ENCODE peak calls at places on chromosomes 5 and 9, in four cellular contexts. One of them, this sample, is unnamed.

GRCh38 chr9:34929506-34930102 is 28.5 kb upstream of the PHF24 start:
- DNase-seq in SK-N-SH: peak; percentile 59
- DNase-seq in HepG2: peak; percentile 23
- DNase-seq in WTC11: peak; percentile 68
- DNase-seq in this sample: peak; percentile 13

GRCh38 chr5:7078901-7079300 is 317.0 kb upstream of the ADCY2 start:
- DNase-seq in SK-N-SH: peak; percentile 10
- DNase-seq in HepG2: no peak
- DNase-seq in WTC11: peak; percentile 50
- DNase-seq in this sample: no peak

GRCh38 chr5:60805470-60805869 is 38.6 kb downstream of the ELOVL7 start:
- DNase-seq in SK-N-SH: no peak
- DNase-seq in HepG2: no peak
- DNase-seq in WTC11: no peak
- DNase-seq in this sample: no peak

GRCh38 chr9:91776409-91777365 is 173.3 kb downstream of the ROR2 start:
- DNase-seq in SK-N-SH: no peak
- DNase-seq in HepG2: no peak
- DNase-seq in WTC11: no peak
- DNase-seq in this sample: no peak

GRCh38 chr5:116576043-116576713 is 1.6 kb upstream of the SEMA6A start:
- DNase-seq in SK-N-SH: peak; percentile 94
- DNase-seq in HepG2: peak; percentile 24
- DNase-seq in WTC11: peak; percentile 90
- DNase-seq in this sample: peak; percentile 83

GRCh38 chr9:79731483-79731882 is 159.7 kb downstream of the TLE4 start:
- DNase-seq in SK-N-SH: no peak
- DNase-seq in HepG2: no peak
- DNase-seq in WTC11: no peak
- DNase-seq in this sample: no peak

GRCh38 chr9:134204991-134205578 is 40.7 kb upstream of the RNU6ATAC start:
- DNase-seq in SK-N-SH: no peak
- DNase-seq in HepG2: peak; percentile 41
- DNase-seq in WTC11: no peak
- DNase-seq in this sample: no peak

GRCh38 chr9:127936347-127936852 is 1.3 kb downstream of the DPM2 start:
- DNase-seq in SK-N-SH: no peak
- DNase-seq in HepG2: no peak
- DNase-seq in WTC11: no peak
- DNase-seq in this sample: no peak

GRCh38 chr9:101369286-101369685 is 15.5 kb downstream of the BAAT start:
- DNase-seq in SK-N-SH: no peak
- DNase-seq in HepG2: no peak
- DNase-seq in WTC11: no peak
- DNase-seq in this sample: no peak

GRCh38 chr5:176847726-176848290 is 37.4 kb downstream of the UNC5A start:
- DNase-seq in SK-N-SH: no peak
- DNase-seq in HepG2: no peak
- DNase-seq in WTC11: no peak
- DNase-seq in this sample: no peak

GRCh38 chr9:134969401-134969800 is 51.7 kb upstream of the FCN1 start:
- DNase-seq in SK-N-SH: no peak
- DNase-seq in HepG2: no peak
- DNase-seq in WTC11: no peak
- DNase-seq in this sample: no peak

GRCh38 chr5:79093762-79094161 is 17.8 kb upstream of the BHMT start:
- DNase-seq in SK-N-SH: peak; percentile 70
- DNase-seq in HepG2: peak; percentile 52
- DNase-seq in WTC11: no peak
- DNase-seq in this sample: peak; percentile 8

DNA sequence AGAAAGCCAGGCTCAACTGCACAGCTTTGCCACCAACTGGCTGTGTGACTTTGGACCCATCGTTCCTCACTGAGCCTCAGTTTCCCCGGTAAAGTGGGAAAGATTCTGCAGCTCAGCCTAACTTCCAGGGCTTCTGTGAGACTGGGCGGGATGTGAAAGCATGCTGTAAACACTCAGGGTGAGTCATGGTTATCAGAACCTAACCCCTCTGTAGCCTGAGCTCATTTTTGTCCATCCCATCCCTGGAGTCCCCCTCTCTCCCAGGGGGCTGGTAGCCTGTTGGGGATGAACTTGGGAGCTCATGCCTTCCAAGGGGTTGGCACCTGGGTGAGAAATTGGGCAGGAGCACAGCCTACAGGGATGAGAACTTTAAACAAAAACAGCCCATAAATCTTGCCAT is 2.3 kb downstream of the CCDC69 start:
- DNase-seq in SK-N-SH: no peak
- DNase-seq in HepG2: no peak
- DNase-seq in WTC11: no peak
- DNase-seq in this sample: peak; percentile 40
- TF ChIP-seq FOXJ3 in SK-N-SH: no peak
- TF ChIP-seq FOXJ3 in HepG2: no peak
- TF ChIP-seq FOXJ3 in WTC11: no peak
- TF ChIP-seq FOXJ3 in this sample: no peak

DNA sequence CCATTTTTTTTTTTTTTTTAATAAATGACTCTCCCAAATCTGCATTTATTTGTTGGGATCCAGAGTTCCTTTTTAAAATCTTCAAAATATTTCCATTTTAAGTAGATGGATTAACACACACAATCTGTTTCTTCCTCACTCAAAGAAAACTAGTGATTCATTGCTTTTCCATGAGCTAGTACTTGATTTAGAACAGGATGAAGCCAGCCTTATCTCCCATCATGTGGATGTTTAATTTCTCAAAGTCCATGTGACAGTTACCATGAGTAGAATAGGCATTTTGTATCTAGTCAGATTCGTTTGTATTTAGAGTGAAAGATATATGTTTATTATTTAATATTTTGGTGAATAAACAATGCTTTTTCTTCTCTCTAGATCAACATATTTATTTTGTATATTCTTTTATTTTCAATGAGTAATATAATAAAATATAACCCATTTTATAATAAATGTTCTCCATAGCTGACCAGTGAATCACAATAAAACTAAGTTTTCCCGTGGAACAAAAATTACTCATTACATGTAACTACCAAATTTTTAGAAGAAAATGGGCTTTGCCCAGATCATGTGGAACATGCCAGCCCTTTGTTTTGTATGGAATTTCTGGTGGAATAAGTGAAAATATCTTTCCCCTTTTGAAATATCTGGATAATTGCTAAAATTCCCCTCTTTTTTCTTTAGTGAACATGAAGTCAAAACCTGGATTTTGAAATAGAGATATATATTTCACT is 54.9 kb upstream of the RPS23 start:
- DNase-seq in SK-N-SH: no peak
- DNase-seq in HepG2: no peak
- DNase-seq in WTC11: no peak
- DNase-seq in this sample: no peak
- TF ChIP-seq FOXJ3 in SK-N-SH: no peak
- TF ChIP-seq FOXJ3 in HepG2: no peak
- TF ChIP-seq FOXJ3 in WTC11: no peak
- TF ChIP-seq FOXJ3 in this sample: no peak

DNA sequence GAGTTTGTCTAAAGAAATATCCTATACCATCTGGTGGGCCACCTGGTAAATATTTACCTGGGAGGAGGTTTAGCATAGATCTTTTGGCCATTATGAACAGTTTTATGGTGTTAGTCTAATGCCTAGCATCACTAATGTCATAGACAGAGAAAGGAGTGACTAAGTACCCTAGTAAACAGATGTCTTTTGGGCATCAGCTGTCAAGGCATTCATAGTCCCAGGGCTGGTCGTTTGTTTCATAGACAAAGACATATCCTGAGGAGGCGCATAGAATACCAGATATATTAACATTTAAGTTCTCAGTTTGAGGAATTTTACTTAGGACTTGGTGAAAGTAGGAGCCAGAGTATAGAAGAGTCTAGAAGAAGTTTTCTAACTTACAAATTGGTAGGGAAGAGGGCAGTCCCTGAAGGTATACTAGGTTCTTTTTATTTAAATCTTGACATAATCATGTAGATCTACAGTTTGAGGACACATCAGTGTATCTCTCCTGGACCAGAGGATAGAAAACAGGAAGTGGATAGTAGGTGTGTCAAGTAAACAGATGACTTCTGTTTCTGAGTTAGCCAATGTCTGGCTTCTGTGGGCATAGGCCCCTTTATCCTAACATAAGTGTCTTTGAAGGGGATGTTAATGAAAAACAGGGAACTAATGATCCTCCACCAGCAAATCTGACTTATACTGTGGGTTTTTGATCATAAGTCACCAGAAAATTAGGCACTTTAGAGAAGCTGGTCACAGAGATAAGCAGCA is 105.0 kb upstream of the PRSS3 start:
- DNase-seq in SK-N-SH: no peak
- DNase-seq in HepG2: no peak
- DNase-seq in WTC11: no peak
- DNase-seq in this sample: no peak
- TF ChIP-seq FOXJ3 in SK-N-SH: no peak
- TF ChIP-seq FOXJ3 in HepG2: no peak
- TF ChIP-seq FOXJ3 in WTC11: no peak
- TF ChIP-seq FOXJ3 in this sample: no peak

DNA sequence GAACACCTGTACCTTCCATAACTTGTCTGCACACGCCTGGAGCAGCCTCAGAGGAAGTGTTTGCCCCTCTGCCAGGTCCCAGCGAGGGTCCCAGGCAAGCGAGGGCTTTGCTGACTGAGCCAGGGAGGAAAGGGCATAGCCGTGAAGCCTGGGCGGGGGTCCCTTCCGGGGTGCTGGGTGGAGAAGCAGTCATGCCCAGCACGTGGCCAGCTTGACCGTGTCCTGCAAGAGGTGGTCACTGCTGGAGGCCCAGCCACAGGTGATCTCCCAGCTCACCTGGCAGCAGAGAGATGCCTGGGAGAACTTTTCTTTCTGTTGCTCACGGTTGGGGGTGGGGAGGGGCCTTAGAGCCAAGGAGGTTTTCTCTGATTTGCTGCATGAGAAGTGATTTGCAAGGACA is 195.3 kb downstream of the CACNA1B start:
- DNase-seq in SK-N-SH: peak; percentile 15
- DNase-seq in HepG2: no peak
- DNase-seq in WTC11: no peak
- DNase-seq in this sample: no peak
- TF ChIP-seq FOXJ3 in SK-N-SH: no peak
- TF ChIP-seq FOXJ3 in HepG2: no peak
- TF ChIP-seq FOXJ3 in WTC11: no peak
- TF ChIP-seq FOXJ3 in this sample: no peak

DNA sequence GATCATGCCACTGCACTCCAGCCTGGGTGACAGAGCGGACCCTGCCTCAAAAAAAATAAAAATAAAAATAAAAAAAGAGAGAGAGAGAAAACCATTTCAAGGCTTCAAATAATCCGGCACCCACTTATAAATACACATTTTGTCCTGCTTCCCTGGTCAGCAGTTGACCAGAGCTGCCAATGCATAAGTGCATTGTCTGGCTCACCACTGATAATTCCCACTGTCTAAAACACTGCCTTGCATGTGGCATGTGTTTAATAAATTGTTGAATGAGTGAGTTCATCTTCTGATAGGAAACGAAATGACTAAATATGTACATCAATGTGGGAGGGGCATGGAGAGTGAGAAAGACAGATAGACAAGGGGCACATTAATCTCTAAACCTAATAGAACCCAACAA is 42.9 kb downstream of the MEGF10 start:
- DNase-seq in SK-N-SH: no peak
- DNase-seq in HepG2: no peak
- DNase-seq in WTC11: no peak
- DNase-seq in this sample: no peak
- TF ChIP-seq FOXJ3 in SK-N-SH: no peak
- TF ChIP-seq FOXJ3 in HepG2: no peak
- TF ChIP-seq FOXJ3 in WTC11: no peak
- TF ChIP-seq FOXJ3 in this sample: no peak

GRCh38 chr5:100828071-100828689 is 74.9 kb downstream of the ST8SIA4 start:
- DNase-seq in SK-N-SH: no peak
- DNase-seq in HepG2: no peak
- DNase-seq in WTC11: no peak
- DNase-seq in this sample: no peak

GRCh38 chr5:100828756-100829342 is 74.2 kb downstream of the ST8SIA4 start:
- DNase-seq in SK-N-SH: peak; percentile 2
- DNase-seq in HepG2: no peak
- DNase-seq in WTC11: no peak
- DNase-seq in this sample: no peak

GRCh38 chr5:100826133-100826532 is 76.9 kb downstream of the ST8SIA4 start:
- DNase-seq in SK-N-SH: no peak
- DNase-seq in HepG2: no peak
- DNase-seq in WTC11: no peak
- DNase-seq in this sample: no peak

GRCh38 chr5:100824635-100825034 is 78.4 kb downstream of the ST8SIA4 start:
- DNase-seq in SK-N-SH: no peak
- DNase-seq in HepG2: no peak
- DNase-seq in WTC11: no peak
- DNase-seq in this sample: no peak

DNA sequence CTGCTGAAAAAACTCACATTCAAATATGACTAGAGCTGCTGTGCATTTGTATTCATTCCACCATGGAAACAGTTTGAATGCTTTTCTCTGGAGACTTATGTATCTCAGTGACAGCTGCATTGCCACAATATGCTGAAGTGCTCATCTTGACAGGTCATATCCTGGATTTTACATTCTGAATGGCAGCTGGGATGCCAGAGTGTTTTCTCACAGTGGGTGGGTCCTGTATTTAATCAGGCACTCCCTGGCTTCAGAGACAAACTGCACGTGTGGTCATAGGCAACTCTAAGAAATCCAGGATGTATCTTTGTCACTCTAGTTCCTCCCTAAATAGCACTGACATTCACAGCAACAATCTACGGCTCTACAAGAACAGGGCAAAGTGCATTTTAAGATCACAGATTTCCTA is 75.6 kb downstream of the ST8SIA4 start:
- DNase-seq in SK-N-SH: no peak
- DNase-seq in HepG2: no peak
- DNase-seq in WTC11: no peak
- DNase-seq in this sample: no peak
- TF ChIP-seq FOXJ3 in SK-N-SH: no peak
- TF ChIP-seq FOXJ3 in HepG2: no peak
- TF ChIP-seq FOXJ3 in WTC11: no peak
- TF ChIP-seq FOXJ3 in this sample: no peak

GRCh38 chr5:146744358-146744757 is 134.2 kb downstream of the PPP2R2B start:
- DNase-seq in SK-N-SH: no peak
- DNase-seq in HepG2: no peak
- DNase-seq in WTC11: no peak
- DNase-seq in this sample: no peak
- TF ChIP-seq FOXJ3 in SK-N-SH: no peak
- TF ChIP-seq FOXJ3 in HepG2: no peak
- TF ChIP-seq FOXJ3 in WTC11: no peak
- TF ChIP-seq FOXJ3 in this sample: no peak

GRCh38 chr5:145236127-145236526 is 599.0 kb downstream of the PRELID2 start:
- DNase-seq in SK-N-SH: no peak
- DNase-seq in HepG2: no peak
- DNase-seq in WTC11: no peak
- DNase-seq in this sample: no peak
- TF ChIP-seq FOXJ3 in SK-N-SH: no peak
- TF ChIP-seq FOXJ3 in HepG2: no peak
- TF ChIP-seq FOXJ3 in WTC11: no peak
- TF ChIP-seq FOXJ3 in this sample: no peak

This sample was measured in K562.